ENCODE peak calls at places on chromosome 18, in eight cellular contexts. P is cardiac muscle cell; S is heart right ventricle; V is prostate gland; H is effector memory CD4-positive, alpha-beta T cell; I is thoracic aorta; C is left ventricle myocardium inferior; A is transverse colon. T is an unnamed sample. For H3K27me3, the result is how much of the 10 kb centered on the place peaks cover.

GRCh38 chr18:79987566-79987965 is 797 bp downstream of the TXNL4A start:
- DNase-seq in P (no peak), S (no peak), V (no peak), H (no peak), I (no peak), C (no peak), A (no peak), T (no peak)

GRCh38 chr18:10123006-10123950 is 209.5 kb downstream of the VAPA start:
- DNase-seq in P (no peak), S (no peak), V (no peak), H (no peak), I (no peak), C (no peak), A (no peak), T (no peak)

GRCh38 chr18:48835119-48835518 is 115.6 kb downstream of the SMAD7 start:
- DNase-seq in P (no peak), S (no peak), V (no peak), H (no peak), I (no peak), C (no peak), A (no peak), T (peak)

GRCh38 chr18:9364242-9364641 is 29.7 kb downstream of the TWSG1 start:
- DNase-seq in P (no peak), S (no peak), V (no peak), H (no peak), I (no peak), C (no peak), A (no peak), T (no peak)

GRCh38 chr18:9619056-9619455 is 4.7 kb upstream of the PPP4R1 start:
- DNase-seq in P (no peak), S (no peak), V (no peak), H (no peak), I (no peak), C (no peak), A (no peak), T (no peak)

GRCh38 chr18:43271593-43272432 is 5.5 kb downstream of the SYT4 start:
- DNase-seq in P (peak), S (no peak), V (no peak), H (no peak), I (no peak), C (no peak), A (no peak), T (no peak)

GRCh38 chr18:43563780-43564179 is 286.5 kb upstream of the SYT4 start:
- DNase-seq in P (peak), S (no peak), V (no peak), H (no peak), I (no peak), C (no peak), A (no peak), T (peak)

GRCh38 chr18:13909141-13909540 is 6.2 kb downstream of the MC2R start:
- DNase-seq in P (no peak), S (no peak), V (no peak), H (no peak), I (no peak), C (no peak), A (no peak), T (no peak)

GRCh38 chr18:7601249-7601620 is 34.1 kb downstream of the PTPRM start:
- DNase-seq in P (peak), S (no peak), V (no peak), H (no peak), I (no peak), C (no peak), A (no peak), T (no peak)

GRCh38 chr18:53909668-53910067 is 314.8 kb downstream of the MBD2 start:
- DNase-seq in P (no peak), S (no peak), V (peak), H (no peak), I (no peak), C (no peak), A (no peak), T (no peak)

GRCh38 chr18:9634856-9635255 is 20.5 kb upstream of the PPP4R1 start:
- DNase-seq in P (no peak), S (no peak), V (no peak), H (no peak), I (no peak), C (no peak), A (no peak), T (no peak)

GRCh38 chr18:21489119-21489750 is 111.3 kb downstream of the ESCO1 start:
- DNase-seq in P (peak), S (no peak), V (peak), H (no peak), I (no peak), C (no peak), A (peak), T (peak)

GRCh38 chr18:13449651-13450050 is 231.1 kb downstream of the LDLRAD4 start:
- DNase-seq in P (no peak), S (no peak), V (no peak), H (no peak), I (no peak), C (no peak), A (no peak), T (no peak)

GRCh38 chr18:79586436-79587297 is 92.9 kb upstream of the CTDP1 start:
- DNase-seq in P (no peak), S (no peak), V (no peak), H (no peak), I (no peak), C (peak), A (peak), T (peak)

GRCh38 chr18:46917108-46917807 is at the start of the genes KATNAL2 and PIAS2:
- DNase-seq in P (peak), S (peak), V (peak), H (peak), I (peak), C (peak), A (peak), T (peak)
- H3K27me3 ChIP-seq in P (under half), S (under half), V (under half), H (under half), I (under half), C (under half), A (under half), T (under half)

DNA sequence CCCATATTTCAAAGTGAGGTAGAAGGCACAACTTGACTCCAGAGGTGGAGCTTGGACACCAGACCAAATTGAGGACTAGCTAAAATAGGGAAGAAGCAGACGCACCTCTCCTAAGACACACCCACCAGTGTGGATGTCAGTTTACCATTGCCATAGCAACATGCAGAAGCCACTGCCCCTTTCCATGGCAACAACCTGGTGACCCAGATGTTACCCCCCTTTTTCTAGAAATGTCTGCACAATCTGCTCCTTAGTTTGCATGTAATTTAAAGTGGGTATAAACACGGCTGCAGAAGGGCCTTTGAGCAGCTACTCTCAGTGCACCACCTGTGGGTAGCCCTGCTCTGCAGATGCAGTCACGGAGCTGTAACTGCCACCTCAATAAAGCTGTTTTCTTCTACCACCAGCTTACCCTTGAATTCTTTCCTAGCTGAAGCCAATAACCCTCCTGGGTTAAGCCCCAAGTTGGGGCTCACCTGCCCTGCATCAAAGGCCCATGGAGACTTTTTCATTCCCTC is 87.1 kb downstream of the FBXO15 start:
- DNase-seq in P (no peak), S (no peak), V (no peak), H (no peak), I (no peak), C (no peak), A (no peak), T (no peak)
- H3K27ac ChIP-seq in P (no peak), S (no peak), V (no peak), H (no peak), I (no peak), C (no peak), A (no peak), T (no peak)

GRCh38 chr18:23669202-23669766 is 6.6 kb upstream of the ANKRD29 start:
- DNase-seq in P (no peak), S (no peak), V (no peak), H (no peak), I (no peak), C (no peak), A (no peak), T (no peak)
- H3K27me3 ChIP-seq in P (under half), S (under half), V (under half), H (under half), I (under half), C (under half), A (under half), T (under half)

DNA sequence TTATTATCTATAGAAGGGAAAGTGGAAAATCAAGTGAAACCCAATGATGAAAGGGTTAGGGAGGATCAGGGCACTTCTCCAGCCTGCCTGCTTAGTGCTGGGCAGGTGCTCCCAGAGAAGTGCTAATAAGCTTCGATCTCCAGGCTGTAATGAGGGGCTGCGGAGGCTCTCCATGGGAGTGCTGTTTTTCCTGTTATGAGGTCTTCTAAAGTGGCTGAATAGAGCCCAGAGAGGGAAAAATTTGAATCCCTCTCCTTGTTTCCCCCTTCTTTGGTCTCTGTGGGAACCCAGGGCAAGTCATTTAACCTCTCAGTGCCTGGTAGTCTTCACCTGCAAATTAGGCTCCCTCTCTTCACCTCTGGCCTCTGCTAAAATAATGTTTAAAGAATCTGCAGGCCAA is 351.7 kb upstream of the DCC start:
- DNase-seq in P (no peak), S (no peak), V (no peak), H (no peak), I (no peak), C (no peak), A (no peak), T (no peak)
- H3K27ac ChIP-seq in P (no peak), S (no peak), V (no peak), H (no peak), I (no peak), C (no peak), A (no peak), T (no peak)

GRCh38 chr18:50196261-50196660 is 1.3 kb upstream of the MYO5B start:
- DNase-seq in P (no peak), S (no peak), V (no peak), H (no peak), I (no peak), C (no peak), A (no peak), T (peak)

GRCh38 chr18:50192903-50193795 is 1.8 kb downstream of the MYO5B start:
- DNase-seq in P (no peak), S (no peak), V (no peak), H (no peak), I (no peak), C (no peak), A (peak), T (peak)

GRCh38 chr18:50193796-50194622 is 938 bp downstream of the MYO5B start:
- DNase-seq in P (no peak), S (peak), V (no peak), H (no peak), I (no peak), C (no peak), A (peak), T (peak)

GRCh38 chr18:50194623-50195532 is at the start of gene MYO5B:
- DNase-seq in P (peak), S (peak), V (peak), H (no peak), I (no peak), C (peak), A (peak), T (peak)

DNA sequence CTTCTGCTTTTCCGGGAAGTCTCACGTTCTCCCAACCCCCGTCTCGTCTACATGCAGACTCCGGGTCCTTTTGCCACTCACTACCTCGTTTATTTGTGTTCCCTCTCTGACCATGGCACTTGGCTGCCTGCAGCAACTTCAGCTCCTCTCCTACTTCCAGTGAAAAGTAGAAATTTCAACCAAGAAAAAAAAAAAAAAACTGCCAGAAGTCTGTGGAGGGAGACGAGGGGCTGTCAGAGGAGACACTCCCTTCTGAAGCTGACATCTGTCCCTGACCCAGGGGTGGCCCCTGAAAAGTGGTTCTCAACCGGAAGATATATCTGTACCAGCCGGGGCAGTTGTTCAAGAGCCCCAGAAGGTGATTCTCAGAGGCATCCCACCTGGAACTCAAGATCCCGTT is 742 bp upstream of the MYO5B start:
- DNase-seq in P (no peak), S (no peak), V (no peak), H (no peak), I (no peak), C (no peak), A (peak), T (peak)
- H3K27me3 ChIP-seq in P (half or more), S (half or more), V (under half), H (under half), I (under half), C (half or more), A (half or more), T (under half)

DNA sequence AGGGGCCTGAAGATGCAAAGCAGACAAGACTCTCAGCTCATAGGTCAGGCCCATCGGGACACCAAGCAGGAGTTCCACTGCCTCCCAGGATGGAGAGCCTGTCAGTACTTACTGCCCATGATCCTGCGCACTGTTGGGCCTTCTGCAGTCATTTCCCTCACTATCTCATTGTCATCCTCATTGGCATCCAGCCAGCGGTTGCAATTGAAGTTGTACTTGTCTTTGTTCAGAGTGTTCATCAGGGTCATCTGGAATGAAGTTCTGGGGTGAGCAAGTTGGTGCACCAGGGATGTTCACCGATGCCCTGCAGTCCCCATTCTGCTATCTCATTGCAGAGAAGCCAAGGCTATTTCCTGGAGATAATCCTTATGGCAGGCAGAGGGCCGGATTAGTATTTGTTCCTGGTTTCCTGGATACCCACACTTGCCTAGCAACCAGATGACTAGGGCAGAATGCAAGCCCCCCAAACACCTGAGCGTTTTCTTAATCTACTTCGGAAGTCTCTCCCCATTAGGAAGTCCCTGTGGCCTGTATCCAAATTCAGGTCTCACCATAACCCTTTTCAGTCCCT is 65.1 kb downstream of the LOXHD1 start:
- DNase-seq in P (no peak), S (no peak), V (no peak), H (no peak), I (no peak), C (no peak), A (no peak), T (no peak)
- H3K27ac ChIP-seq in P (no peak), S (no peak), V (no peak), H (no peak), I (no peak), C (no peak), A (no peak), T (no peak)

DNA sequence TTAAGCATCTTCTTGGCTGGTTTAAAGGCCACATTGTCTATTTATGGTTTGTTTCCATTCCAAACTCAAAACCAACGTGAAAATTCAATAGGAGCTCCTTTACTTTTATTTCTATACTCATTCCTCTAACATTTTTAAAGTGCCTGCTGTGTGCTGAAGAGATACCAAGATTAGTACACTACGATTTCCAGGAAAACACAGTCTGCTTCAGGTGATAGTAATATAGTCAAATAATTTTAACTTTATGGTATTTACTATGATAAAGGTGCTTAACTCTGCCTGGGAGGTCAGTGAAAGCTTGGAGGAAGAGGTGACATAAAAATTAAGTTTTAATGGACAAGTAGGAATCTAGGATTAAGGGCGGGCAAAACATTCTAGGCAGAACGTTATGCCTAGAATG is 121.4 kb downstream of the KIAA1328 start:
- DNase-seq in P (no peak), S (no peak), V (no peak), H (no peak), I (no peak), C (no peak), A (no peak), T (no peak)
- H3K27me3 ChIP-seq in P (under half), S (under half), V (under half), H (under half), I (under half), C (under half), A (under half), T (under half)

DNA sequence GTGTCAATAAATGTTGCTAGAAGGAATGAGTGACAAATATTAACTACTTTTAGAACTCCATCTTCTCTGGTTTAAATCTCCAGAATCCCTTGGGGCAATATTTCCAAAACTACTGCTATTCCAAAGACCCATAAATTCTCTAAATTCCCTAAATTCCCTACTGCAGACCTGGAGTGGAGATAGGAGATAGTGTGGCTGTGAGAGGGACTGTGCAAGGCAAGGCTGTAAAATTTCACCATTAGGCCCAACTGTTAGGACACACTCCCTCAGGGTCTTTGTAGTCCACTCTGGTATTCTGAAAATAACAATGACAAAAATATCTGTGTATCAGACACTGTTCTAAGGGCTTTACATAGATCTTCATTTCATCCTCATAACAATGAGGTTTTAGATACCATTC is 67.9 kb downstream of the MYL12B start:
- DNase-seq in P (no peak), S (no peak), V (no peak), H (no peak), I (no peak), C (no peak), A (no peak), T (no peak)
- H3K27ac ChIP-seq in P (no peak), S (no peak), V (no peak), H (no peak), I (no peak), C (no peak), A (no peak), T (no peak)

GRCh38 chr18:65227970-65228369 is 522.8 kb upstream of the CDH7 start:
- DNase-seq in P (no peak), S (no peak), V (no peak), H (no peak), I (no peak), C (no peak), A (no peak), T (no peak)
- H3K27me3 ChIP-seq in P (under half), S (under half), V (under half), H (under half), I (under half), C (under half), A (under half), T (under half)

GRCh38 chr18:57772387-57772799 is 30.7 kb downstream of the ATP8B1 start:
- DNase-seq in P (no peak), S (no peak), V (peak), H (no peak), I (no peak), C (no peak), A (peak), T (no peak)
- H3K27ac ChIP-seq in P (no peak), S (no peak), V (peak), H (no peak), I (peak), C (peak), A (peak), T (no peak)